ENCODE peak calls at places on chromosomes 2 and 18, in seven cellular contexts. X is T follicular helper cell; H is GM03348; E is naive thymus-derived CD8-positive, alpha-beta T cell; M is IMR-90; S is T-helper 2 cell; V is head of caudate nucleus. L is an unnamed sample.
A peak's percentile ranks its signal among the peaks of the same experiment; 100 is the strongest.

GRCh38 chr2:102634831-102635241 is 15.5 kb downstream of the SLC9A2 start:
- DNase-seq in H (no peak), X (no peak), V (no peak), M (no peak), S (no peak), E (no peak), L (no peak)

GRCh38 chr2:230783101-230783500 is 70.5 kb downstream of the CAB39 start:
- DNase-seq in E (no peak), M (no peak), H (no peak), S (no peak), X (no peak), V (no peak), L (no peak)

GRCh38 chr18:24841536-24841935 is 381.1 kb downstream of the HRH4 start:
- DNase-seq in X (no peak), H (no peak), S (no peak), M (peak; percentile 32), V (no peak), E (no peak), L (no peak)

GRCh38 chr18:50644807-50645206 is 84.9 kb downstream of the MAPK4 start:
- DNase-seq in S (no peak), V (no peak), H (no peak), M (no peak), E (no peak), X (no peak), L (no peak)

GRCh38 chr2:218216336-218216673 is 684 bp upstream of the ARPC2 start:
- DNase-seq in X (no peak), E (no peak), V (no peak), M (no peak), H (peak; percentile 33), S (no peak), L (no peak)

GRCh38 chr2:195848119-195848899 is 191.3 kb downstream of the SLC39A10 start:
- DNase-seq in H (no peak), M (no peak), E (no peak), X (no peak), V (no peak), S (no peak), L (no peak)

GRCh38 chr18:62186656-62187542 is at the start of the genes PIGN and RELCH:
- DNase-seq in S (peak; percentile 82), V (peak; percentile 90), H (peak; percentile 98), E (peak; percentile 96), M (peak; percentile 98), X (peak; percentile 94), L (peak; percentile 93)

GRCh38 chr2:127074936-127075335 is 32.0 kb downstream of the BIN1 start:
- DNase-seq in M (no peak), E (no peak), V (no peak), S (no peak), X (no peak), H (no peak), L (no peak)

GRCh38 chr18:54888933-54889332 is 60.7 kb downstream of the RAB27B start:
- DNase-seq in H (peak; percentile 32), M (peak; percentile 79), V (no peak), S (no peak), E (no peak), X (no peak), L (no peak)

GRCh38 chr2:67880291-67880761 is 182.5 kb downstream of the C1D start:
- DNase-seq in M (peak; percentile 16), E (no peak), S (no peak), V (no peak), H (no peak), X (no peak), L (no peak)

GRCh38 chr2:237574894-237575868 is 8.8 kb downstream of the PRLH start:
- DNase-seq in V (no peak), M (no peak), E (no peak), X (no peak), S (no peak), H (no peak), L (no peak)

GRCh38 chr2:1564506-1564905 is 151.2 kb downstream of the TPO start:
- DNase-seq in X (no peak), E (no peak), S (no peak), V (no peak), H (no peak), M (no peak), L (no peak)

GRCh38 chr18:76306685-76307292 is 188.3 kb downstream of the ZNF516 start:
- DNase-seq in M (no peak), E (no peak), X (no peak), S (no peak), H (no peak), V (no peak), L (no peak)

GRCh38 chr2:110885256-110885655 is 152.9 kb downstream of the ACOXL start:
- DNase-seq in V (no peak), S (no peak), M (no peak), E (no peak), X (no peak), H (no peak), L (no peak)

GRCh38 chr2:64858541-64859031 is 130.6 kb upstream of the SLC1A4 start:
- DNase-seq in X (no peak), V (no peak), S (no peak), H (no peak), E (no peak), M (no peak), L (peak; percentile 18)

GRCh38 chr2:218278531-218279360 is 8.4 kb downstream of the PNKD start:
- DNase-seq in S (no peak), H (no peak), E (no peak), V (no peak), X (no peak), M (no peak), L (no peak)

GRCh38 chr2:161915121-161915520 is 158.9 kb downstream of the DPP4 start:
- DNase-seq in M (no peak), S (no peak), H (no peak), E (no peak), V (no peak), X (no peak), L (no peak)

GRCh38 chr18:61926532-61926931 is 33.7 kb upstream of the RNF152 start:
- DNase-seq in H (no peak), S (no peak), V (no peak), M (no peak), X (no peak), E (no peak), L (no peak)

GRCh38 chr2:173249661-173250641 is 104.7 kb upstream of the CDCA7 start:
- DNase-seq in H (no peak), S (no peak), X (no peak), V (no peak), M (no peak), E (no peak), L (no peak)

GRCh38 chr2:10218036-10218435 is 84.7 kb upstream of the HPCAL1 start:
- DNase-seq in V (no peak), X (no peak), M (no peak), E (no peak), S (no peak), H (no peak), L (no peak)

GRCh38 chr2:119744335-119744939 is 15.3 kb upstream of the PTPN4 start:
- DNase-seq in M (peak; percentile 18), X (no peak), V (no peak), S (no peak), E (no peak), H (no peak), L (no peak)

GRCh38 chr2:128491845-128492244 is 173.2 kb upstream of the HS6ST1 start:
- DNase-seq in V (no peak), E (no peak), X (no peak), H (no peak), S (no peak), M (no peak), L (no peak)

GRCh38 chr2:142815375-142815774 is 62.1 kb upstream of the KYNU start:
- DNase-seq in V (no peak), M (no peak), X (no peak), H (no peak), E (no peak), S (no peak), L (no peak)

GRCh38 chr2:25279091-25279651 is 62.6 kb downstream of the DNMT3A start:
- DNase-seq in H (peak; percentile 27), S (no peak), E (no peak), V (no peak), X (no peak), M (no peak), L (peak; percentile 89)